ENCODE peak calls at places on chromosomes 16 and 17, in five cellular contexts. S, G, J, P and D are unnamed samples.

GRCh38 chr16:67185003-67185865 is 1.5 kb upstream of the MATCAP1 start:
- DNase-seq in S (peak; percentile 94), G (peak; percentile 89), J (no peak), P (peak; percentile 96), D (peak; percentile 91)

GRCh38 chr17:2053380-2054261 is 1.3 kb upstream of the HIC1 start:
- DNase-seq in S (peak; percentile 81), G (peak; percentile 66), J (no peak), P (peak; percentile 84), D (no peak)

GRCh38 chr16:11402745-11403533 is 57.7 kb downstream of the RMI2 start:
- DNase-seq in S (no peak), G (peak; percentile 79), J (no peak), P (no peak), D (no peak)

GRCh38 chr17:15981208-15981607 is 18.3 kb downstream of the ZSWIM7 start:
- DNase-seq in S (no peak), G (no peak), J (no peak), P (no peak), D (no peak)

GRCh38 chr17:19904412-19904811 is 36.7 kb upstream of the ULK2 start:
- DNase-seq in S (no peak), G (no peak), J (no peak), P (no peak), D (no peak)

GRCh38 chr16:67104061-67104460 is 5.7 kb upstream of the PHAF1 start:
- DNase-seq in S (peak; percentile 50), G (no peak), J (no peak), P (no peak), D (no peak)

GRCh38 chr16:4972938-4973587 is 14.9 kb downstream of the SEC14L5 start:
- DNase-seq in S (no peak), G (no peak), J (no peak), P (no peak), D (no peak)

GRCh38 chr16:48125888-48126287 is 29.9 kb downstream of the ABCC12 start:
- DNase-seq in S (no peak), G (no peak), J (no peak), P (no peak), D (no peak)

GRCh38 chr16:81158964-81159363 is 62.8 kb upstream of the GCSH start:
- DNase-seq in S (peak; percentile 30), G (no peak), J (no peak), P (no peak), D (no peak)

GRCh38 chr16:25109643-25110042 is 1.9 kb upstream of the LCMT1 start:
- DNase-seq in S (no peak), G (no peak), J (no peak), P (no peak), D (peak; percentile 74)

GRCh38 chr17:14871921-14872320 is 393.2 kb downstream of the PMP22 start:
- DNase-seq in S (no peak), G (no peak), J (peak; percentile 14), P (no peak), D (no peak)

GRCh38 chr16:85281181-85281580 is 168.9 kb upstream of the CIBAR2 start:
- DNase-seq in S (no peak), G (no peak), J (no peak), P (no peak), D (no peak)

GRCh38 chr17:75031972-75032895 is 14.5 kb downstream of the ATP5PD start:
- DNase-seq in S (peak; percentile 40), G (peak; percentile 56), J (no peak), P (peak; percentile 74), D (no peak)

GRCh38 chr16:51756447-51757123 is 605.5 kb upstream of the SALL1 start:
- DNase-seq in S (peak; percentile 33), G (no peak), J (no peak), P (no peak), D (no peak)

GRCh38 chr17:57940217-57940616 is 15.0 kb downstream of the CUEDC1 start:
- DNase-seq in S (no peak), G (no peak), J (no peak), P (no peak), D (no peak)

GRCh38 chr17:47621293-47622178 is 28.2 kb upstream of the KPNB1 start:
- DNase-seq in S (peak; percentile 30), G (no peak), J (no peak), P (no peak), D (peak; percentile 88)

GRCh38 chr17:59365383-59365981 is 34.0 kb downstream of the YPEL2 start:
- DNase-seq in S (peak; percentile 94), G (no peak), J (no peak), P (no peak), D (no peak)

GRCh38 chr17:82497483-82498405 is 21.8 kb upstream of the FOXK2 start:
- DNase-seq in S (peak; percentile 76), G (no peak), J (no peak), P (no peak), D (no peak)

GRCh38 chr16:23061669-23062068 is 87.6 kb downstream of the USP31 start:
- DNase-seq in S (no peak), G (no peak), J (no peak), P (no peak), D (no peak)

GRCh38 chr16:69555437-69555836 is 10.3 kb upstream of the NFAT5 start:
- DNase-seq in S (no peak), G (no peak), J (peak; percentile 21), P (no peak), D (no peak)

GRCh38 chr17:14048169-14048568 is 21.1 kb upstream of the COX10 start:
- DNase-seq in S (peak; percentile 31), G (no peak), J (no peak), P (no peak), D (no peak)

GRCh38 chr17:10117581-10118001 is 80.8 kb downstream of the GAS7 start:
- DNase-seq in S (no peak), G (no peak), J (peak; percentile 58), P (peak; percentile 63), D (no peak)

GRCh38 chr16:66274335-66275110 is 92.0 kb upstream of the CDH5 start:
- DNase-seq in S (no peak), G (peak; percentile 23), J (no peak), P (no peak), D (no peak)

GRCh38 chr16:861446-861845 is 60.9 kb upstream of the GNG13 start:
- DNase-seq in S (no peak), G (no peak), J (no peak), P (no peak), D (no peak)

GRCh38 chr16:15498427-15499175 is 64.2 kb downstream of the BMERB1 start:
- DNase-seq in S (peak; percentile 39), G (no peak), J (no peak), P (no peak), D (no peak)

GRCh38 chr16:67853670-67854069 is 6.2 kb upstream of the CENPT start:
- DNase-seq in S (no peak), G (no peak), J (no peak), P (no peak), D (no peak)

GRCh38 chr16:14180431-14181059 is 109.4 kb downstream of the MRTFB start:
- DNase-seq in S (peak; percentile 44), G (no peak), J (no peak), P (no peak), D (no peak)

GRCh38 chr16:85428168-85428898 is 184.8 kb upstream of the GSE1 start:
- DNase-seq in S (peak; percentile 60), G (peak; percentile 47), J (no peak), P (peak; percentile 73), D (peak; percentile 52)

GRCh38 chr16:27463741-27464662 is 62.0 kb downstream of the IL21R start:
- DNase-seq in S (no peak), G (no peak), J (no peak), P (no peak), D (no peak)

GRCh38 chr17:19343256-19343630 is 19.3 kb downstream of the B9D1 start:
- DNase-seq in S (no peak), G (peak; percentile 55), J (no peak), P (no peak), D (no peak)

GRCh38 chr17:75856062-75856681 is 1.0 kb upstream of the WBP2 start:
- DNase-seq in S (no peak), G (no peak), J (no peak), P (no peak), D (no peak)

GRCh38 chr17:74042744-74043486 is 160.6 kb upstream of the RPL38 start:
- DNase-seq in S (no peak), G (no peak), J (no peak), P (no peak), D (peak; percentile 87)

GRCh38 chr17:4980644-4981216 is 6.7 kb downstream of the CAMTA2 start:
- DNase-seq in S (peak; percentile 85), G (no peak), J (no peak), P (no peak), D (no peak)

GRCh38 chr17:44501866-44502265 is 1.3 kb downstream of the GPATCH8 start:
- DNase-seq in S (peak; percentile 20), G (no peak), J (no peak), P (no peak), D (no peak)

DNA sequence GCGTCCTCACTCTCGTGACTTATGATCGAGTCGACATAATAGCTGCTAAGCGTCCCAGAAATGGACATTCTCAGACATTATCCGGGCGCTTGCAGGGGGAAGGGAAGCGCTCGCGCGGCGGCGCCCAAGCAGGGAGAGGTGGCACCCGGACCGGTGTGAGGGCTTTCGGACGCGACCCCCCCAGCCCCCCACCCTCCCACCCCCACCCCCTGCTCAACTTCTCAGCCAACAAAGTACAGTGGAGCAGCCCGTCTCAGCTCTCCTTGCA is at the start of gene HOXB9:
- DNase-seq in S (no peak), G (no peak), J (no peak), P (no peak), D (no peak)
- H3K27ac ChIP-seq in S (no peak within 1 kb of the TSS), G (no peak within 1 kb of the TSS), J (no peak within 1 kb of the TSS), P (no peak within 1 kb of the TSS), D (peak within 1 kb of the TSS; percentile 33)

DNA sequence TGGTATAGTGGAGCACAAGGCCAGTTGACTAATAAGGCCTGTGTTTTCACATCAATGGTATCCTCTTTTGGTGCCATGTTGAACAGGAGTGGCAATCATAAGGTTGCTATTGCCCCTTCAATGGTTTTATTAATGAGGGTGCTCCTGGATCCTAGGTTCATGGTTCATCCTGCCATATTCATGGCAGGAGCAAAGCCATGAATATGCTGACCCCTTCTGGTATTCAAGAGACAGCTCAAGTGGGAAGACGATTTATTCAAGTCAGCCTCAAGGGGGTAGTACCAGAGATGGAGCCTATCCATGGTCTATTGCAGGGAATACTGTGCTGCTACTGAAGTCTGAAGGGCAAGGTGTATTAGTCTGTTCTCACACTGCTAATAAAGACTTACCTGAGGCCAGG is 2.6 kb downstream of the ABCA9 start:
- DNase-seq in S (peak; percentile 14), G (no peak), J (no peak), P (no peak), D (no peak)
- TF ChIP-seq CTCF in S (peak; percentile 37), G (no peak), J (peak; percentile 4), P (peak; percentile 14), D (no peak)

DNA sequence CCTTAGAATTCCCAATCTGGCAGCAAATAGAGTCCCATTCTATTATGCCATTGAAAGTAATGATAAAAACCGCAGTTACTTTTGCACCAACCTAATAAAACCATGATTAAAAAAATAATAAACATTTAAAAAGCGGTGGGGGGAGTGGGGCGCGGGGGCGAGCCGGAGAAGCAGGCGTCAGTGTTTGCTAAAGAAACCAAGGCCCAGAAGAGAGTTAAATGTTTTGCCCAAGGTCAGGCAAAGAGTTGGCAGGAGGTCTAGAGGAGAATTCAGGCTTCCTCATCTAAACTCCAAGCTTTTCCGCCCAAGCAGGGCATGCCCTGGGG is 9.7 kb upstream of the PRSS22 start:
- DNase-seq in S (no peak), G (no peak), J (no peak), P (no peak), D (no peak)
- H3K27ac ChIP-seq in S (no peak overlapping the region), G (peak overlapping the region; percentile 37), J (peak overlapping the region; percentile 91), P (peak overlapping the region; percentile 97), D (peak overlapping the region; percentile 90)

GRCh38 chr16:2764718-2765117 is 12.3 kb downstream of the SRRM2 start:
- DNase-seq in S (no peak), G (no peak), J (peak; percentile 12), P (no peak), D (no peak)
- TF ChIP-seq CTCF in S (no peak), G (no peak), J (no peak), P (no peak), D (no peak)